ENCODE peak calls at places on chromosome 17, in five cellular contexts. One of them, this sample, is unnamed. For H3K9me3, the result is how much of the 10 kb centered on the place peaks cover.

GRCh38 chr17:44024271-44024663 is 9.5 kb upstream of the TMEM101 start:
- DNase-seq in psoas muscle: peak
- DNase-seq in AG04450: no peak
- DNase-seq in left lung: no peak
- DNase-seq in tibial artery: no peak
- DNase-seq in this sample: no peak

GRCh38 chr17:8124350-8125195 is 667 bp upstream of the HES7 start:
- DNase-seq in AG04450: no peak
- DNase-seq in psoas muscle: peak
- DNase-seq in left lung: no peak
- DNase-seq in tibial artery: no peak
- DNase-seq in this sample: no peak

GRCh38 chr17:77140878-77141767 is at the start of gene SEC14L1:
- DNase-seq in tibial artery: peak
- DNase-seq in psoas muscle: peak
- DNase-seq in left lung: no peak
- DNase-seq in AG04450: no peak
- DNase-seq in this sample: peak

GRCh38 chr17:78572277-78573205 is 4.7 kb downstream of the DNAH17 start:
- DNase-seq in AG04450: no peak
- DNase-seq in tibial artery: no peak
- DNase-seq in psoas muscle: no peak
- DNase-seq in left lung: no peak
- DNase-seq in this sample: no peak

GRCh38 chr17:54085934-54086333 is 263.2 kb downstream of the KIF2B start:
- DNase-seq in AG04450: no peak
- DNase-seq in left lung: no peak
- DNase-seq in psoas muscle: no peak
- DNase-seq in tibial artery: no peak
- DNase-seq in this sample: no peak

GRCh38 chr17:2337152-2337810 is at the start of gene SGSM2:
- DNase-seq in left lung: peak
- DNase-seq in AG04450: no peak
- DNase-seq in tibial artery: peak
- DNase-seq in psoas muscle: peak
- DNase-seq in this sample: peak

GRCh38 chr17:50899005-50899460 is 32.9 kb upstream of the TOB1 start:
- DNase-seq in tibial artery: no peak
- DNase-seq in AG04450: no peak
- DNase-seq in psoas muscle: no peak
- DNase-seq in left lung: no peak
- DNase-seq in this sample: no peak

GRCh38 chr17:55005520-55005919 is 37.0 kb downstream of the STXBP4 start:
- DNase-seq in AG04450: no peak
- DNase-seq in left lung: no peak
- DNase-seq in tibial artery: no peak
- DNase-seq in psoas muscle: no peak
- DNase-seq in this sample: no peak

GRCh38 chr17:76264425-76264754 is 758 bp upstream of the UBALD2 start:
- DNase-seq in tibial artery: no peak
- DNase-seq in AG04450: no peak
- DNase-seq in psoas muscle: no peak
- DNase-seq in left lung: no peak
- DNase-seq in this sample: no peak

GRCh38 chr17:77645441-77646430 is 312.8 kb upstream of the TNRC6C start:
- DNase-seq in AG04450: no peak
- DNase-seq in left lung: no peak
- DNase-seq in tibial artery: no peak
- DNase-seq in psoas muscle: no peak
- DNase-seq in this sample: no peak

GRCh38 chr17:68777243-68777855 is 176.2 kb upstream of the FAM20A start:
- DNase-seq in tibial artery: peak
- DNase-seq in AG04450: peak
- DNase-seq in left lung: no peak
- DNase-seq in psoas muscle: peak
- DNase-seq in this sample: peak

GRCh38 chr17:60914078-60914477 is 236.4 kb downstream of the BCAS3 start:
- DNase-seq in tibial artery: no peak
- DNase-seq in AG04450: no peak
- DNase-seq in psoas muscle: no peak
- DNase-seq in left lung: no peak
- DNase-seq in this sample: no peak

GRCh38 chr17:62008294-62008693 is 56.8 kb downstream of the MED13 start:
- DNase-seq in tibial artery: no peak
- DNase-seq in left lung: no peak
- DNase-seq in AG04450: no peak
- DNase-seq in psoas muscle: no peak
- DNase-seq in this sample: no peak

GRCh38 chr17:2981325-2981724 is 82.1 kb downstream of the OR1D5 start:
- DNase-seq in AG04450: no peak
- DNase-seq in psoas muscle: no peak
- DNase-seq in left lung: no peak
- DNase-seq in tibial artery: no peak
- DNase-seq in this sample: peak

GRCh38 chr17:33561935-33562334 is 268.8 kb upstream of the ASIC2 start:
- DNase-seq in tibial artery: no peak
- DNase-seq in AG04450: no peak
- DNase-seq in left lung: no peak
- DNase-seq in psoas muscle: no peak
- DNase-seq in this sample: no peak

GRCh38 chr17:82876149-82876548 is 36.3 kb upstream of the ZNF750 start:
- DNase-seq in AG04450: no peak
- DNase-seq in left lung: no peak
- DNase-seq in psoas muscle: peak
- DNase-seq in tibial artery: no peak
- DNase-seq in this sample: no peak

GRCh38 chr17:61837175-61838051 is 25.9 kb downstream of the BRIP1 start:
- DNase-seq in left lung: peak
- DNase-seq in tibial artery: peak
- DNase-seq in psoas muscle: peak
- DNase-seq in AG04450: peak
- DNase-seq in this sample: no peak

GRCh38 chr17:18038149-18038850 is 668 bp downstream of the ATPAF2 start:
- DNase-seq in tibial artery: no peak
- DNase-seq in AG04450: no peak
- DNase-seq in psoas muscle: no peak
- DNase-seq in left lung: no peak
- DNase-seq in this sample: no peak

GRCh38 chr17:63450551-63450950 is 4.4 kb upstream of the CYB561 start:
- DNase-seq in left lung: no peak
- DNase-seq in AG04450: no peak
- DNase-seq in tibial artery: no peak
- DNase-seq in psoas muscle: no peak
- DNase-seq in this sample: no peak

GRCh38 chr17:36978810-36979584 is 30.2 kb downstream of the AATF start:
- DNase-seq in tibial artery: no peak
- DNase-seq in AG04450: no peak
- DNase-seq in left lung: no peak
- DNase-seq in psoas muscle: no peak
- DNase-seq in this sample: no peak

GRCh38 chr17:82343560-82343959 is 10.0 kb upstream of the SECTM1 start:
- DNase-seq in psoas muscle: no peak
- DNase-seq in left lung: no peak
- DNase-seq in AG04450: no peak
- DNase-seq in tibial artery: no peak
- DNase-seq in this sample: no peak

GRCh38 chr17:81854974-81855774 is 5.2 kb downstream of the P4HB start:
- DNase-seq in left lung: no peak
- DNase-seq in tibial artery: no peak
- DNase-seq in AG04450: no peak
- DNase-seq in psoas muscle: no peak
- DNase-seq in this sample: no peak

GRCh38 chr17:1997587-1998425 is 27.3 kb downstream of the RTN4RL1 start:
- DNase-seq in psoas muscle: no peak
- DNase-seq in left lung: no peak
- DNase-seq in AG04450: no peak
- DNase-seq in tibial artery: no peak
- DNase-seq in this sample: peak

GRCh38 chr17:608911-609882 is 105.4 kb downstream of the VPS53 start:
- DNase-seq in psoas muscle: no peak
- DNase-seq in tibial artery: no peak
- DNase-seq in AG04450: no peak
- DNase-seq in left lung: no peak
- DNase-seq in this sample: no peak

GRCh38 chr17:69434164-69434579 is 19.7 kb downstream of the MAP2K6 start:
- DNase-seq in psoas muscle: no peak
- DNase-seq in left lung: no peak
- DNase-seq in tibial artery: peak
- DNase-seq in AG04450: no peak
- DNase-seq in this sample: no peak

GRCh38 chr17:50356418-50356817 is 10.5 kb downstream of the XYLT2 start:
- DNase-seq in psoas muscle: no peak
- DNase-seq in tibial artery: no peak
- DNase-seq in AG04450: no peak
- DNase-seq in left lung: no peak
- DNase-seq in this sample: no peak

GRCh38 chr17:19344311-19345066 is 18.0 kb downstream of the B9D1 start:
- DNase-seq in AG04450: no peak
- DNase-seq in tibial artery: peak
- DNase-seq in left lung: no peak
- DNase-seq in psoas muscle: peak
- DNase-seq in this sample: no peak

GRCh38 chr17:61567045-61567802 is 23.8 kb downstream of the NACA2 start:
- DNase-seq in left lung: no peak
- DNase-seq in tibial artery: no peak
- DNase-seq in psoas muscle: no peak
- DNase-seq in AG04450: no peak
- DNase-seq in this sample: no peak

GRCh38 chr17:39186481-39187002 is 10.9 kb downstream of the CACNB1 start:
- DNase-seq in tibial artery: no peak
- DNase-seq in psoas muscle: no peak
- DNase-seq in left lung: no peak
- DNase-seq in AG04450: no peak
- DNase-seq in this sample: no peak
- H3K27ac ChIP-seq in tibial artery: no peak
- H3K27ac ChIP-seq in psoas muscle: no peak
- H3K27ac ChIP-seq in left lung: no peak
- H3K27ac ChIP-seq in AG04450: no peak
- H3K27ac ChIP-seq in this sample: no peak

GRCh38 chr17:65170839-65171238 is 33.7 kb downstream of the RGS9 start:
- DNase-seq in psoas muscle: no peak
- DNase-seq in AG04450: no peak
- DNase-seq in tibial artery: no peak
- DNase-seq in left lung: peak
- DNase-seq in this sample: no peak

GRCh38 chr17:65166785-65167184 is 29.6 kb downstream of the RGS9 start:
- DNase-seq in tibial artery: no peak
- DNase-seq in left lung: no peak
- DNase-seq in psoas muscle: no peak
- DNase-seq in AG04450: no peak
- DNase-seq in this sample: peak

GRCh38 chr17:65167581-65167980 is 30.4 kb downstream of the RGS9 start:
- DNase-seq in left lung: no peak
- DNase-seq in tibial artery: no peak
- DNase-seq in AG04450: no peak
- DNase-seq in psoas muscle: no peak
- DNase-seq in this sample: peak

GRCh38 chr17:65171753-65172152 is 34.6 kb downstream of the RGS9 start:
- DNase-seq in AG04450: no peak
- DNase-seq in tibial artery: no peak
- DNase-seq in left lung: no peak
- DNase-seq in psoas muscle: no peak
- DNase-seq in this sample: no peak

DNA sequence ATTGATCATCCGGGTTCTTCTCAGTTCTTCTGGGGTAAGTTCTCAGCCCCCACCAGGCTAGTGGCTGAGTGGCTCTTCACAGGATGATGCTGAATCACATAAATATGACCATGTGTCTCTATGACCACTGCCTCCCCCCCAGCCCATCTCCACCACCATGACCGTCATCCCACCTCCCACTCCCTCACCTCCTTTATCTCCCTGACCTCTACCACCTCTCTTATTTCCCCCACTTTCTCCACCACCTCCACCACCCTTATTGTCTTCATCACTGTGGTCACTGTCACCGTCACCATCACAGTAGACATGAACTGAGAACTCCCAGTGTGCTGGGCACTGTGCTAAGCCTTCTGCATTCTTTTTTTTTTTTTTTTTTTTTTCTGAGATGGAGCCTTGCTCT is 32.5 kb downstream of the RGS9 start:
- DNase-seq in AG04450: no peak
- DNase-seq in left lung: no peak
- DNase-seq in tibial artery: no peak
- DNase-seq in psoas muscle: no peak
- DNase-seq in this sample: no peak
- H3K9me3 ChIP-seq in AG04450: under half
- H3K9me3 ChIP-seq in left lung: under half
- H3K9me3 ChIP-seq in tibial artery: under half
- H3K9me3 ChIP-seq in psoas muscle: under half
- H3K9me3 ChIP-seq in this sample: under half

DNA sequence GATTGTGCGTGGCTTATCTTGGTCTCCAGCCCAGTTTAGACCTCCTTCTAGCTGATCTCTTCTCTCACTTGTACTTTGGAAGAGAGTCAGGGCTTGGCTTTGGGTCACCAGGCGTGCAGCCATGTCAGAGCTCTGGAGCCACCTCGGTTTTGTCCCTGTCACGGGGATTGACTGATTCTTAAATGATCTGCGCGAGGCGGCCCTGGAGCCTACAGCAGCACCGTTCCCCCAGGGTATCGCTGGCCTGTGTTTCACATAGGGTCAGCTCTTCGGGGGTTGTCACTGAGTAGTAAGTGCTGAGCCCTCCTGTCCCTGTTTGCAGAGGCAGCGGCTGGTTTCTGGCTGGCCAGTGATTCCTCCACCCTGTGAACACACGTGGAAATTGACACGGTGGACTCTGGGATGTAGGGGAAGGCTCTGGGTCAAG is 209.8 kb upstream of the CHMP6 start:
- DNase-seq in tibial artery: no peak
- DNase-seq in left lung: peak
- DNase-seq in psoas muscle: peak
- DNase-seq in AG04450: no peak
- DNase-seq in this sample: no peak
- H3K27ac ChIP-seq in tibial artery: no peak
- H3K27ac ChIP-seq in left lung: no peak
- H3K27ac ChIP-seq in psoas muscle: peak
- H3K27ac ChIP-seq in AG04450: no peak
- H3K27ac ChIP-seq in this sample: peak

DNA sequence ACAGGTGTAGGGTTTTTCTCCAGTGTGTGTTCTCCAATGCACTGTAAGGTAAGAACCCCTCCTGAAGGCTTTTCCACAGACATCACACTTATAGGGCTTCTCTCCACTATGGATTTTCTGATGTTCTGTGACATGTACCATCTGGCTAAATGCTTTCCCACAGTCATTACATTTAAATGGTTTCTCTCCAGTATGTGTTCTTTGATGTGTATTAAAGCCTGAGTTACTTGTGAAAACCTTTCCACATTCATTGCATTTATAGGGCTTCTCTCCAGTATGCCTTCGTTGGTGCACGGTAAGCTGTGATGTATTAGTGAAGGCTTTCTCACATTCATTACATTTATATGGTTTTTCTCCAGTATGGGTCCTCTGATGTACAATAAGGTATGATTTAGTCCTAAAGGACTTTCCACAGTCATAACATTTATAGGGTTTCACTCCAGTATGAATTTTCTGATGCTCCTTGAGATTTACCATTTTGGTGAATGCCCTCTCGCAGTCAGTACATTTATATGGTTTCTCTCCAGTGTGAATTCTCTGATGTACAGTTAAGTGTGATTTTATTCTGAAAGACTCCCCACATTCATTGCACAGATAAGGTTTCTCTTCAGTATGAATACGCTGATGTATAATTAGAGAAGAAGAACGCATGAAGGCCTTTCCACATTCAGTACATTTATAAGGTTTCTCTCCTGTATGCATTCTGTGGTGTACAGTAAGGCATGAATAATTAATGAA is 30.9 kb downstream of the ZNF624 start:
- DNase-seq in psoas muscle: no peak
- DNase-seq in left lung: no peak
- DNase-seq in AG04450: no peak
- DNase-seq in tibial artery: no peak
- DNase-seq in this sample: no peak
- H3K9me3 ChIP-seq in psoas muscle: half or more
- H3K9me3 ChIP-seq in left lung: half or more
- H3K9me3 ChIP-seq in AG04450: under half
- H3K9me3 ChIP-seq in tibial artery: under half
- H3K9me3 ChIP-seq in this sample: under half